ENCODE peak calls at places on chromosomes 2 and 18, in four cellular contexts. V is SK-N-SH, D is HepG2, J is GM12878. K is an unnamed sample.

GRCh38 chr2:153487993-153488562 is 9.5 kb upstream of the RPRM start:
- DNase-seq in J (no peak), V (no peak), D (no peak), K (no peak)

GRCh38 chr2:138615257-138615656 is 113.7 kb downstream of the SPOPL start:
- DNase-seq in J (no peak), D (no peak), V (no peak), K (no peak)

GRCh38 chr2:26696352-26696816 is 3.9 kb downstream of the KCNK3 start:
- DNase-seq in D (no peak), V (no peak), J (no peak), K (no peak)

GRCh38 chr2:155381446-155381845 is 683.0 kb downstream of the KCNJ3 start:
- DNase-seq in V (no peak), J (no peak), D (no peak), K (no peak)

GRCh38 chr2:221370076-221370941 is 201.8 kb downstream of the EPHA4 start:
- DNase-seq in J (no peak), V (no peak), D (no peak), K (no peak)

GRCh38 chr18:12745095-12745820 is 42.4 kb downstream of the PSMG2 start:
- DNase-seq in J (no peak), D (no peak), V (no peak), K (no peak)

GRCh38 chr2:25447018-25447417 is 105.3 kb upstream of the DNMT3A start:
- DNase-seq in J (no peak), D (no peak), V (no peak), K (no peak)

GRCh38 chr2:48527211-48527880 is 2.6 kb upstream of the STON1 start:
- DNase-seq in V (no peak), J (no peak), D (no peak), K (no peak)

GRCh38 chr18:6363216-6363615 is 51.5 kb downstream of the L3MBTL4 start:
- DNase-seq in D (no peak), J (peak), V (no peak), K (no peak)

GRCh38 chr18:47204908-47205522 is 28.9 kb upstream of the IER3IP1 start:
- DNase-seq in V (peak), J (no peak), D (peak), K (peak)

GRCh38 chr2:111685342-111685741 is 198.7 kb downstream of the ANAPC1 start:
- DNase-seq in D (no peak), J (no peak), V (no peak), K (no peak)

GRCh38 chr2:25313711-25314513 is 27.8 kb downstream of the DNMT3A start:
- DNase-seq in J (no peak), D (no peak), V (no peak), K (no peak)

GRCh38 chr2:225334524-225334923 is 65.0 kb upstream of the NYAP2 start:
- DNase-seq in D (no peak), J (no peak), V (peak), K (no peak)

GRCh38 chr2:240926516-240927389 is 20.6 kb downstream of the CROCC2 start:
- DNase-seq in J (no peak), D (no peak), V (peak), K (no peak)

GRCh38 chr2:131365452-131365851 is 1.5 kb upstream of the RAB6D start:
- DNase-seq in J (no peak), D (no peak), V (no peak), K (no peak)

GRCh38 chr18:12013186-12013916 is 32.0 kb downstream of the IMPA2 start:
- DNase-seq in V (no peak), D (no peak), J (no peak), K (no peak)

GRCh38 chr2:236131073-236131692 is 37.0 kb downstream of the GBX2 start:
- DNase-seq in J (no peak), D (no peak), V (no peak), K (no peak)

GRCh38 chr2:1838426-1838825 is 94.1 kb upstream of the PXDN start:
- DNase-seq in J (no peak), D (no peak), V (no peak), K (no peak)

GRCh38 chr2:181457741-181458425 is 697 bp downstream of the ITGA4 start:
- DNase-seq in D (no peak), V (peak), J (no peak), K (no peak)

GRCh38 chr2:240918258-240919091 is 12.3 kb downstream of the CROCC2 start:
- DNase-seq in J (no peak), D (no peak), V (peak), K (no peak)

GRCh38 chr2:42141687-42142475 is 27.3 kb upstream of the EML4 start:
- DNase-seq in V (peak), D (peak), J (no peak), K (peak)

GRCh38 chr2:28956415-28956826 is 24.7 kb upstream of the TOGARAM2 start:
- DNase-seq in V (peak), J (no peak), D (peak), K (peak)

GRCh38 chr2:44778221-44778654 is 163.3 kb upstream of the SIX3 start:
- DNase-seq in J (no peak), V (no peak), D (no peak), K (no peak)

GRCh38 chr2:143685439-143686078 is 556.3 kb downstream of the ARHGAP15 start:
- DNase-seq in V (peak), D (no peak), J (no peak), K (no peak)

DNA sequence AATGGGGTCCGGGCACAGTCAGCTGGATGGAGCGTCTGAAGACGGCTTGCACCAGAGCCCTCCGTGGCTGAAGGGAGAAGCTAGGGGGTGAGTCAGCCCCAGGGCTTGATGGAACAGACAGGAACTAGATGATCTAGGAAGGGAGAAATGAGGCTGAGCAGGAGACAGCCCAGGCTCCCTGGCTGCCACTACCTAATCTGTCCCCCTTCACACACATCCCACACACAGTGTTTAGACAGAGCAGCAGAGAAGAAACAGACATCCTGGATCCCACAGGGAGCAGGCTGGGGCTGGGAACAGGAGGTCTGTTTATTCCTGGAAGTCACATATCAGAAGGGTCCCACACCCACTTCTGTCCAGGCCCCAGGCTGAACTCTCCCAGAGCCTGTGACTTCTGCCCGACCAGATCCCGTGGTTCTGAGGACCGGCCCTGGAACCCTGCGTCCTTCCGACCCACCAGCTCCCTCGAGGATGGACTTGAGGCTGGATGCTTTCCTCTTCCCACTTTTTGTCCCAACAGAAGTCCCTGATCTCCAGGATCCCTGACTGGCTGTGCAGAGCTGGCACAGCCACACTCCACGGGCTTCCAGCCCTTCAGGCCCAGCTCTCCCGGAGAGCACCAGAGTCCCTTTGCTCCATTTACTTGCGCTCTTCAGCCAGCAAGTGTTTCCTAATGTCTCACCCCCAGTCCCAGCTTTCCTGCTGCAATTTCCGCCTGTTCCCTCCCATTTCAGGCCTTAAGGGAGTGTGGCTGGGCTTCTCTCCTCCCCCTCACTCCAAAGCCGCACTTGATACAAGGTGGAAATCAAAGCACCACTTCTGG is 1.5 kb upstream of the GPBAR1 start:
- DNase-seq in D (no peak), V (peak), J (no peak), K (no peak)
- TF ChIP-seq NFIC in D (no peak), V (no peak), J (no peak), K (no peak)

GRCh38 chr2:239749272-239749873 is 275.8 kb downstream of the NDUFA10 start:
- DNase-seq in V (no peak), J (no peak), D (no peak), K (no peak)

GRCh38 chr2:239750045-239750835 is 274.9 kb downstream of the NDUFA10 start:
- DNase-seq in V (no peak), J (no peak), D (no peak), K (no peak)

GRCh38 chr2:239753537-239753936 is 271.6 kb downstream of the NDUFA10 start:
- DNase-seq in V (no peak), D (no peak), J (no peak), K (no peak)

GRCh38 chr2:239750929-239751718 is 274.0 kb downstream of the NDUFA10 start:
- DNase-seq in V (no peak), D (no peak), J (no peak), K (no peak)

GRCh38 chr2:239751719-239752355 is 273.3 kb downstream of the NDUFA10 start:
- DNase-seq in V (no peak), J (no peak), D (no peak), K (no peak)
- TF ChIP-seq NFIC in V (no peak), J (no peak), D (no peak), K (no peak)

DNA sequence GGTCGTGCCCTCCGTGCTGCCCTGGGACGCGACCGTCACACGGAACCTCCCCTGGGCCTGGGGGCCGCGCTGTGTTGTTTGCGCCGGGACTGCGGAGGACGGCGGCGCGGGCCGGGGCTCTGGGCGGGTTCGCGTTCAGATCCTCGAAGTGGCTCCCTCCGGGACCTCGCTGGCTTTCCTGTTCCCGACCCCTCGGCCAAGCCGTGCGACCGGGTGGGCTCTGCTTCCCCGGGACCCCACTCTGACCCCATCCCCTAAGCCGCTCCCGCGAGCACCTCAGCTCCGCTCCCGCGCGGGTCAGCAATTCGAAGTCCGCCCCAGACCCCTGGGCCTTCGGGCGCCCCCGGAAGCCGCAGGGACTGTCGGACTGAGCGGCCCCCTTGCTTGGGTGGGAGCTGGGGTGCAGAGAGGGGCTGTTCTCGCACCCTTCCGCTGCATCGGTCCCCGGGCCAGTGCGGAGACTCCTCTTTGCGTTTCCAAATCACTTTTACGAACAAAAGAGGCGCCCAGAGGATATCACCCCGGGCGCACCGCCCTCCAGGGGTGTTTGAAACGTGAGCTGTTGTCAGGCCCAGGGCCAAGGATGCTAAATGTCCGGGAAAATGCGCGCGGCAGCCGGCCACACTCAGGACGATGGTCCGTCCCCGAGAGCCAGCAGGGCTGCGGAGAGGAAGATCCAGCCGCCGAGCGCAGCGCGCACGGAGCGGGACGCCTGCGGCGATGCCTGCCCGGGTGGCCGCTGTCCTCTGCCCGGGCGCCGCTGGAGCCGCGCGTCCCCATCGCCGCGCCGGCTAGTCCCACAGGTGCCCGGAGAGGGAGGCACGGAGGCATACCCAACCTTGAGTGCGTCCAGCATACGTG is 73.5 kb downstream of the ZCCHC2 start:
- DNase-seq in J (no peak), V (peak), D (no peak), K (no peak)
- TF ChIP-seq NFIC in J (no peak), V (no peak), D (no peak), K (no peak)

DNA sequence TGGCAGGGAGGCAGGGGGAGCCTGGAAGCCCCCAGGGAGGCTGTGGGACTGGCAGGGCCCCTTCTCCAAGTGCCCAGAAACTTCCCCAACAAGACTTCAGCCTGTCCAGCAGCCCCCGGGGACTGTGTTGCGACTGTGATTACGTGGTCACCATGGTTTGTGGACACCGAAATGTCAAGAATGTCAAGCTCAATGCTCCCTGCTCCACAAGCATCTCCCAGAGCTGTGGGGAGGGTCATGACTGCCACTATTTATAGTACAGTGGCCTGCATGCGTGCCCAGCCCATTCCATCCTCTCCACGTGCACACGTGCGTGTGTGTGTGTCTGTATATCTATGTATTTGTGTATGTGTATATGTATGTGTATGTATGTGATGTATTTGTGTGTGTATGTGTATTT is 93.8 kb upstream of the MBOAT2 start:
- DNase-seq in J (no peak), V (peak), D (no peak), K (no peak)
- TF ChIP-seq NFIC in J (no peak), V (no peak), D (no peak), K (no peak)

K was measured in K562.